ENCODE peak calls at places on chromosome 14, in nine cellular contexts. C, K, Q, J, W, V, T, S and U are unnamed samples.

GRCh38 chr14:106347890-106348755 is 821.7 kb downstream of the TMEM121 start:
- DNase-seq in C (no peak), K (no peak), Q (no peak), J (no peak), W (no peak), V (no peak), T (no peak), S (no peak), U (no peak)

GRCh38 chr14:98904677-98905076 is 367.3 kb downstream of the BCL11B start:
- DNase-seq in C (no peak), K (no peak), Q (no peak), J (no peak), W (no peak), V (no peak), T (no peak), S (no peak), U (no peak)

GRCh38 chr14:50023671-50024490 is 92.5 kb downstream of the VCPKMT start:
- DNase-seq in C (no peak), K (no peak), Q (no peak), J (no peak), W (peak), V (no peak), T (no peak), S (no peak), U (no peak)

GRCh38 chr14:88841741-88842140 is 17.3 kb downstream of the TTC8 start:
- DNase-seq in C (no peak), K (no peak), Q (no peak), J (no peak), W (no peak), V (no peak), T (no peak), S (no peak), U (no peak)

GRCh38 chr14:81811705-81812269 is 278.1 kb upstream of the SEL1L start:
- DNase-seq in C (no peak), K (peak), Q (no peak), J (no peak), W (no peak), V (no peak), T (no peak), S (no peak), U (no peak)

GRCh38 chr14:92596328-92596943 is 82.9 kb downstream of the RIN3 start:
- DNase-seq in C (no peak), K (peak), Q (no peak), J (no peak), W (no peak), V (no peak), T (no peak), S (no peak), U (no peak)

GRCh38 chr14:23828001-23828400 is 125.6 kb upstream of the DHRS4 start:
- DNase-seq in C (no peak), K (no peak), Q (no peak), J (no peak), W (no peak), V (no peak), T (no peak), S (no peak), U (no peak)

GRCh38 chr14:104953097-104953496 is 25.1 kb downstream of the AHNAK2 start:
- DNase-seq in C (no peak), K (no peak), Q (no peak), J (no peak), W (no peak), V (no peak), T (no peak), S (no peak), U (no peak)

GRCh38 chr14:29822430-29822709 is 105.3 kb downstream of the PRKD1 start:
- DNase-seq in C (no peak), K (no peak), Q (no peak), J (no peak), W (no peak), V (no peak), T (no peak), S (no peak), U (no peak)

GRCh38 chr14:93926873-93927571 is at the start of gene FAM181A:
- DNase-seq in C (no peak), K (no peak), Q (no peak), J (no peak), W (no peak), V (no peak), T (no peak), S (no peak), U (no peak)

GRCh38 chr14:67532998-67533753 is at the start of gene PLEKHH1:
- DNase-seq in C (peak), K (peak), Q (peak), J (no peak), W (peak), V (peak), T (no peak), S (peak), U (peak)

GRCh38 chr14:100906420-100906819 is 2.9 kb upstream of the RTL1 start:
- DNase-seq in C (no peak), K (peak), Q (no peak), J (no peak), W (no peak), V (peak), T (no peak), S (no peak), U (peak)
- TF ChIP-seq CTCF in C (peak), K (peak), Q (no peak), J (no peak), W (no peak), V (no peak), T (peak), S (no peak), U (peak)

GRCh38 chr14:22112004-22112403 is 438.4 kb upstream of the OR4E1 start:
- DNase-seq in C (peak), K (peak), Q (no peak), J (peak), W (no peak), V (peak), T (no peak), S (no peak), U (peak)
- TF ChIP-seq CTCF in C (peak), K (peak), Q (peak), J (peak), W (peak), V (peak), T (peak), S (peak), U (peak)

GRCh38 chr14:95361373-95362179 is 41.9 kb upstream of the CLMN start:
- DNase-seq in C (no peak), K (peak), Q (peak), J (no peak), W (peak), V (peak), T (no peak), S (no peak), U (peak)
- TF ChIP-seq CTCF in C (peak), K (peak), Q (peak), J (peak), W (peak), V (peak), T (peak), S (peak), U (peak)

GRCh38 chr14:66196670-66197069 is 289.5 kb upstream of the CCDC196 start:
- DNase-seq in C (no peak), K (no peak), Q (no peak), J (no peak), W (no peak), V (no peak), T (no peak), S (no peak), U (no peak)
- TF ChIP-seq CTCF in C (no peak), K (no peak), Q (no peak), J (no peak), W (no peak), V (no peak), T (no peak), S (no peak), U (no peak)